ENCODE peak calls at places on chromosome 19, in seven cellular contexts. B is left colon; C is activated T-cell treated with anti-CD3 and anti-CD28 coated beads, Interleukin-2, amount 50 U/mL, for 72 hours; H is activated CD8-positive, alpha-beta T cell treated with anti-CD3 and anti-CD28 coated beads for 36 hours; A is neural crest cell; T is naive thymus-derived CD4-positive, alpha-beta T cell; K is fibroblast of lung. D is an unnamed sample.

GRCh38 chr19:1304197-1304924 is 18.7 kb downstream of the EFNA2 start:
- DNase-seq in B (peak), T (no peak), K (no peak), C (no peak), H (no peak), A (no peak), D (no peak)

GRCh38 chr19:11495481-11495880 is 10.2 kb downstream of the ZNF653 start:
- DNase-seq in H (no peak), C (no peak), B (no peak), K (no peak), T (no peak), A (no peak), D (no peak)

GRCh38 chr19:7540761-7541480 is 5.4 kb downstream of the PNPLA6 start:
- DNase-seq in B (no peak), H (peak), T (no peak), A (no peak), C (peak), K (no peak), D (peak)

GRCh38 chr19:58577581-58578429 is 4.7 kb upstream of the MZF1 start:
- DNase-seq in C (no peak), T (no peak), K (no peak), B (no peak), A (no peak), H (no peak), D (peak)

GRCh38 chr19:23283925-23284324 is 33.7 kb upstream of the ZNF724 start:
- DNase-seq in B (peak), C (peak), T (peak), K (peak), H (peak), A (peak), D (no peak)

GRCh38 chr19:488505-489417 is 7.5 kb upstream of the MADCAM1 start:
- DNase-seq in C (peak), H (peak), T (peak), A (peak), K (peak), B (peak), D (peak)

GRCh38 chr19:40413291-40413994 is at the start of gene PRX:
- DNase-seq in H (no peak), T (no peak), B (no peak), C (no peak), K (no peak), A (no peak), D (no peak)

GRCh38 chr19:18306209-18306902 is 16.5 kb downstream of the LSM4 start:
- DNase-seq in T (no peak), B (no peak), H (no peak), C (no peak), K (no peak), A (no peak), D (no peak)

D was measured in coronary artery.